ENCODE peak calls at places on chromosome 6, in four cellular contexts. O is A549, C is HepG2, Y is K562. R is an unnamed sample.

GRCh38 chr6:128455959-128456358 is 64.4 kb downstream of the PTPRK start:
- DNase-seq in O (no peak), C (no peak), Y (no peak), R (no peak)

GRCh38 chr6:8180327-8181161 is 78.2 kb upstream of the EEF1E1 start:
- DNase-seq in O (no peak), C (no peak), Y (no peak), R (no peak)

GRCh38 chr6:167796668-167797031 is 30.1 kb upstream of the AFDN start:
- DNase-seq in O (no peak), C (no peak), Y (no peak), R (no peak)

GRCh38 chr6:114863610-114864009 is 520.8 kb upstream of the HS3ST5 start:
- DNase-seq in O (no peak), C (no peak), Y (no peak), R (no peak)

GRCh38 chr6:25579902-25580495 is 72.0 kb upstream of the SCGN start:
- DNase-seq in O (no peak), C (no peak), Y (no peak), R (no peak)

GRCh38 chr6:16729183-16729696 is 32.0 kb downstream of the ATXN1 start:
- DNase-seq in O (peak; percentile 42), C (peak; percentile 95), Y (no peak), R (no peak)

GRCh38 chr6:168130683-168131371 is 51.8 kb upstream of the FRMD1 start:
- DNase-seq in O (no peak), C (no peak), Y (no peak), R (no peak)

GRCh38 chr6:36920546-36920945 is 34.0 kb upstream of the PI16 start:
- DNase-seq in O (no peak), C (no peak), Y (no peak), R (no peak)

GRCh38 chr6:125293587-125293986 is 8.2 kb downstream of the HDDC2 start:
- DNase-seq in O (no peak), C (no peak), Y (peak; percentile 26), R (no peak)

GRCh38 chr6:114471450-114471849 is 128.6 kb upstream of the HS3ST5 start:
- DNase-seq in O (no peak), C (no peak), Y (no peak), R (peak; percentile 15)

GRCh38 chr6:127102299-127102698 is 16.2 kb upstream of the RSPO3 start:
- DNase-seq in O (peak; percentile 97), C (no peak), Y (no peak), R (no peak)

GRCh38 chr6:145898376-145898775 is 65.8 kb downstream of the SHPRH start:
- DNase-seq in O (no peak), C (no peak), Y (no peak), R (no peak)

GRCh38 chr6:150599199-150600002 is at the start of gene PLEKHG1:
- DNase-seq in O (peak; percentile 19), C (no peak), Y (peak; percentile 32), R (peak; percentile 75)

GRCh38 chr6:144063744-144064401 is 31.5 kb downstream of the SF3B5 start:
- DNase-seq in O (peak; percentile 53), C (peak; percentile 50), Y (peak; percentile 95), R (peak; percentile 78)

GRCh38 chr6:1199981-1200637 is 111.8 kb upstream of the FOXQ1 start:
- DNase-seq in O (no peak), C (no peak), Y (no peak), R (no peak)

GRCh38 chr6:98942263-98942803 is 5.4 kb downstream of the FBXL4 start:
- DNase-seq in O (peak; percentile 13), C (peak; percentile 26), Y (peak; percentile 18), R (no peak)

GRCh38 chr6:22512716-22513452 is 56.5 kb upstream of the HDGFL1 start:
- DNase-seq in O (no peak), C (no peak), Y (no peak), R (no peak)

GRCh38 chr6:108606130-108606797 is 45.5 kb downstream of the FOXO3 start:
- DNase-seq in O (no peak), C (no peak), Y (no peak), R (no peak)

GRCh38 chr6:110364364-110364763 is 6.2 kb upstream of the METTL24 start:
- DNase-seq in O (no peak), C (no peak), Y (no peak), R (no peak)

GRCh38 chr6:21999012-21999528 is 297.8 kb downstream of the PRL start:
- DNase-seq in O (no peak), C (no peak), Y (no peak), R (no peak)

GRCh38 chr6:74356385-74356784 is 660.4 kb downstream of the CD109 start:
- DNase-seq in O (peak; percentile 10), C (no peak), Y (no peak), R (no peak)
- TF ChIP-seq NR3C1 in O (no peak), C (no peak), Y (no peak), R (no peak)

GRCh38 chr6:44248579-44248978 is 1.7 kb downstream of the HSP90AB1 start:
- DNase-seq in O (no peak), C (no peak), Y (no peak), R (no peak)

GRCh38 chr6:44246663-44247337 is at the start of gene HSP90AB1:
- DNase-seq in O (peak; percentile 99), C (peak; percentile 98), Y (peak; percentile 89), R (peak; percentile 93)

GRCh38 chr6:44249082-44249748 is 2.3 kb downstream of the HSP90AB1 start:
- DNase-seq in O (no peak), C (no peak), Y (no peak), R (no peak)

GRCh38 chr6:44245912-44246662 is 814 bp upstream of the HSP90AB1 start:
- DNase-seq in O (peak; percentile 91), C (peak; percentile 93), Y (peak; percentile 92), R (peak; percentile 98)

DNA sequence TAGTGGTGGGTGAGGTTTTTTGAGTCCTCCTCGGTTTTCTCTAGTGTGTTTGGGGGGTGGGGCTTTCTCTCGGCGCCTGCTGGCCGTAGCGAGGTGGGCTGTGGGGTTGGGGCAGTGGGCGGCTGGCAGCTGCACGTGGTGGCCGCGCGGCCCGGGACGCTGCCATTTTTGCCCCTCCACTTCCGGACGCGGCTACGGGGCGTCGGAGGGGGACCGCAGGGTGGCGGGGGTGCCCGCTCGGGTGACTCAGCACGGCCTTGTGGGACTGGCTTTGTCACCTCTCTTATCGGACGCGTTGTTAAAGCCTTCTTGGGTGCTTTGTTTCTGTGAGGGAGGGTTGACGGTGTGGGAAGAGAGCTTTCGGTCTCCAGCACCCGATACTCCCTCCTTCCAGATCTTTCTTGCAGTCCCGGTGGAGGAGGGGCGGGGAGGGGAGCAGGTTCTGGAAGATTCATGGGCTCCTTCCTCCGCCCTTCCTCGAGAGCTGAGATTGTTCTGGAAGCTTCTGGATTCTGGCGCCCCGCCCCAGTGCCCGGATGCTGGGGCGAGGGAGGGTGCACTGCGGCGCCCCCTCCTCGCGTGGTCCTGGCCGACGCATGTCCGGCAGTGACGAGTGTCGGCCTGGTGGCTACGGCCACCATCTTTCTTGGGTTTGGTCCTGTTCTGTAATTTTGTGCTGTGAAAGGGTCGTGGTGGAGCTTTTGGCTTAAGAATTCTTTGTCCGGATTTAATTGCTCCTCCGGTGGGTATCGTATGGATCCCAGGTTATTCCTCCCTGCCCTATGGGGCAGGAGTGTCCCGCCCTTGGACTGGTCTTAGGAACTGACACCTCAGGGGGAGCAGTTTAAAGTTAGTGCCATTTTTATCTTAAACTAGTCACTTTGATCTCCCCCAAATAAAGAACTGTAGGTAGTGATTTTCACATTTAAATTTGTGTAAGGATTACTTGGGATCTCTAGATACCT is 719 bp downstream of the HSP90AB1 start:
- DNase-seq in O (peak; percentile 63), C (peak; percentile 36), Y (peak; percentile 81), R (peak; percentile 41)
- TF ChIP-seq NR3C1 in O (no peak), C (no peak), Y (no peak), R (no peak)

GRCh38 chr6:14567031-14567430 is 449.5 kb downstream of the CD83 start:
- DNase-seq in O (peak; percentile 41), C (no peak), Y (no peak), R (no peak)
- TF ChIP-seq NR3C1 in O (no peak), C (no peak), Y (no peak), R (no peak)

GRCh38 chr6:13191461-13191860 is 136.9 kb downstream of the TBC1D7 start:
- DNase-seq in O (no peak), C (no peak), Y (no peak), R (no peak)

GRCh38 chr6:13195826-13196225 is 132.5 kb downstream of the TBC1D7 start:
- DNase-seq in O (no peak), C (no peak), Y (no peak), R (no peak)

GRCh38 chr6:13190391-13190790 is 137.9 kb downstream of the TBC1D7 start:
- DNase-seq in O (no peak), C (no peak), Y (no peak), R (no peak)

GRCh38 chr6:13189710-13190109 is 138.6 kb downstream of the TBC1D7 start:
- DNase-seq in O (no peak), C (peak; percentile 15), Y (no peak), R (no peak)

GRCh38 chr6:13194852-13195251 is 133.5 kb downstream of the TBC1D7 start:
- DNase-seq in O (peak; percentile 63), C (peak; percentile 64), Y (peak; percentile 58), R (peak; percentile 61)
- TF ChIP-seq NR3C1 in O (no peak), C (no peak), Y (no peak), R (no peak)

GRCh38 chr6:43776799-43777776 is 7.1 kb downstream of the VEGFA start:
- DNase-seq in O (no peak), C (no peak), Y (no peak), R (no peak)

GRCh38 chr6:43774776-43775583 is 5.0 kb downstream of the VEGFA start:
- DNase-seq in O (peak; percentile 57), C (peak; percentile 62), Y (peak; percentile 89), R (peak; percentile 85)

GRCh38 chr6:43773981-43774775 is 4.2 kb downstream of the VEGFA start:
- DNase-seq in O (no peak), C (no peak), Y (no peak), R (peak; percentile 9)

GRCh38 chr6:43778131-43778857 is 8.3 kb downstream of the VEGFA start:
- DNase-seq in O (no peak), C (no peak), Y (no peak), R (no peak)

DNA sequence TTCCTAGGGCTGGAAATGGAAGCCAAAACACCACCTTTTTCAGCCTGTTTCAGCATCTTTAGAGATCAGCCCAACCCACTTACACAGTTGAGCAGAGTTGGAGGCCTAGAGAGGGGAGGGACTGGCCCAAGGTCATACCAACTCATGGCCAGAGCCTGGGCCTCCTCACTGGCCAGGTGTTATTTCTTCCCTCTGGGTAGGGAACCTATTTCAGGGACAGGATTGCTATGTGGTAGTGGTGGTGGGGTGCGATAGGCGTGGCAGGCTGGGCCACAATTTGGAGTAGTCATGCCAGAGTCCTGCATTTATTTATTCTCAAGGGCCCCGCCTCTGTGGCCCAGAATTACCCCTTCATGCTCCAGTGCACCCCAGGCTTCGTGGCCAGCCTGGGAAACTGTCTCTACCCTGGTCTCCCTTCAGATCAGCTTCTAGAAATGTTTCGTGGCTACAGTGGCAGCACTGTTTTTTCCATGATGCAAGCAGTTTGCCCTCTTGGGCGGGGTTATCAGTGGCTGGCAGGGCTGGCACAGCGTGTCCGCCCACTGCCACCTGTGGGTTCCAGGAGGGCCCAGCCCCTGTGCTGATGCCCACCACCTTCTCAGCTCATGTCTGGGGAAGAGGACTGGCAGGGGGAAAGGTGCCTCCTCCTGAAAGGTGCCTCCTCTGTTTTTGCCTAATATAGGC is 6.2 kb downstream of the VEGFA start:
- DNase-seq in O (no peak), C (no peak), Y (no peak), R (peak; percentile 4)
- TF ChIP-seq NR3C1 in O (no peak), C (no peak), Y (no peak), R (no peak)

GRCh38 chr6:13431861-13432465 is 55.4 kb downstream of the GFOD1 start:
- DNase-seq in O (peak; percentile 7), C (peak; percentile 45), Y (no peak), R (no peak)
- TF ChIP-seq NR3C1 in O (no peak), C (no peak), Y (no peak), R (no peak)